ENCODE peak calls at places on chromosomes 16 and 17, in ten cellular contexts. F is fibroblast of mammary gland, N is glutamatergic neuron, B is fibroblast of lung, C is A673, X is transverse colon, M is ascending aorta, U is uterus, O is mammary epithelial cell, L is prostate gland. T is an unnamed sample.

GRCh38 chr17:65190467-65191095 is 53.4 kb downstream of the RGS9 start:
- DNase-seq in F (peak), N (no peak), B (peak), C (no peak), X (no peak), M (no peak), U (no peak), O (peak), L (no peak), T (no peak)

GRCh38 chr17:73192219-73192893 is 499 bp upstream of the COG1 start:
- DNase-seq in F (peak), N (peak), B (peak), C (peak), X (peak), M (peak), U (peak), O (peak), L (peak), T (peak)

GRCh38 chr16:152141-153128 is at the start of gene HBZ:
- DNase-seq in F (no peak), N (no peak), B (no peak), C (no peak), X (no peak), M (no peak), U (no peak), O (no peak), L (no peak), T (no peak)

GRCh38 chr16:85077576-85078125 is 34.6 kb downstream of the CIBAR2 start:
- DNase-seq in F (no peak), N (no peak), B (no peak), C (no peak), X (no peak), M (no peak), U (no peak), O (no peak), L (no peak), T (no peak)

GRCh38 chr16:569445-570254 is at the start of gene PIGQ:
- DNase-seq in F (peak), N (peak), B (peak), C (peak), X (peak), M (peak), U (peak), O (peak), L (peak), T (no peak)

GRCh38 chr17:48577946-48578615 is at the start of gene HOXB4:
- DNase-seq in F (peak), N (peak), B (peak), C (peak), X (peak), M (peak), U (peak), O (peak), L (no peak), T (peak)

GRCh38 chr16:81608515-81609209 is 164.1 kb downstream of the CMIP start:
- DNase-seq in F (peak), N (no peak), B (peak), C (no peak), X (no peak), M (peak), U (no peak), O (peak), L (no peak), T (no peak)

GRCh38 chr16:991759-992158 is 10.2 kb downstream of the SOX8 start:
- DNase-seq in F (no peak), N (no peak), B (no peak), C (no peak), X (no peak), M (no peak), U (no peak), O (no peak), L (no peak), T (no peak)

GRCh38 chr17:65013613-65014391 is 42.7 kb downstream of the GNA13 start:
- DNase-seq in F (peak), N (no peak), B (peak), C (no peak), X (no peak), M (no peak), U (peak), O (peak), L (no peak), T (no peak)

GRCh38 chr17:45955326-45955725 is 43.7 kb upstream of the STH start:
- DNase-seq in F (no peak), N (no peak), B (no peak), C (no peak), X (no peak), M (no peak), U (no peak), O (no peak), L (no peak), T (no peak)

GRCh38 chr16:1420540-1421205 is at the start of gene UQCC4:
- DNase-seq in F (peak), N (peak), B (peak), C (peak), X (peak), M (peak), U (peak), O (peak), L (peak), T (peak)

GRCh38 chr17:68356520-68356919 is 65.2 kb downstream of the ARSG start:
- DNase-seq in F (no peak), N (no peak), B (no peak), C (no peak), X (peak), M (no peak), U (no peak), O (no peak), L (no peak), T (no peak)

GRCh38 chr16:62967606-62968005 is 931.4 kb upstream of the CDH8 start:
- DNase-seq in F (no peak), N (no peak), B (no peak), C (no peak), X (no peak), M (no peak), U (no peak), O (no peak), L (no peak), T (no peak)

GRCh38 chr16:5031601-5032000 is 2.1 kb downstream of the NAGPA start:
- DNase-seq in F (peak), N (no peak), B (no peak), C (no peak), X (no peak), M (no peak), U (no peak), O (no peak), L (no peak), T (no peak)

GRCh38 chr17:73462830-73463229 is 151.0 kb upstream of the CDC42EP4 start:
- DNase-seq in F (no peak), N (no peak), B (no peak), C (no peak), X (no peak), M (no peak), U (no peak), O (no peak), L (no peak), T (no peak)

GRCh38 chr16:81483064-81483969 is 38.7 kb downstream of the CMIP start:
- DNase-seq in F (peak), N (no peak), B (peak), C (no peak), X (no peak), M (no peak), U (no peak), O (no peak), L (no peak), T (no peak)

GRCh38 chr17:50785942-50786570 is 18.7 kb upstream of the ANKRD40CL start:
- DNase-seq in F (peak), N (no peak), B (peak), C (no peak), X (no peak), M (no peak), U (peak), O (peak), L (peak), T (no peak)

GRCh38 chr16:85187002-85187401 is 74.7 kb upstream of the CIBAR2 start:
- DNase-seq in F (peak), N (no peak), B (peak), C (no peak), X (no peak), M (peak), U (no peak), O (no peak), L (no peak), T (no peak)

GRCh38 chr17:75526555-75527270 is 1.2 kb downstream of the LLGL2 start:
- DNase-seq in F (no peak), N (no peak), B (no peak), C (no peak), X (peak), M (no peak), U (no peak), O (no peak), L (no peak), T (no peak)

GRCh38 chr16:89113661-89114060 is 20.0 kb downstream of the ACSF3 start:
- DNase-seq in F (no peak), N (peak), B (no peak), C (no peak), X (no peak), M (no peak), U (no peak), O (no peak), L (no peak), T (no peak)

GRCh38 chr17:80362428-80363119 is 52.4 kb upstream of the ENDOV start:
- DNase-seq in F (peak), N (no peak), B (peak), C (no peak), X (no peak), M (no peak), U (peak), O (no peak), L (no peak), T (no peak)

GRCh38 chr17:42103221-42103954 is 5.1 kb upstream of the ZNF385C start:
- DNase-seq in F (no peak), N (no peak), B (no peak), C (no peak), X (no peak), M (no peak), U (no peak), O (no peak), L (no peak), T (no peak)

GRCh38 chr16:932831-933330 is 37.9 kb downstream of the LMF1 start:
- DNase-seq in F (no peak), N (no peak), B (no peak), C (no peak), X (no peak), M (no peak), U (no peak), O (no peak), L (no peak), T (no peak)

GRCh38 chr16:89502319-89502843 is 5.8 kb upstream of the SPG7 start:
- DNase-seq in F (no peak), N (no peak), B (no peak), C (no peak), X (peak), M (no peak), U (no peak), O (peak), L (peak), T (no peak)

GRCh38 chr17:78852709-78853111 is 12.1 kb upstream of the USP36 start:
- DNase-seq in F (peak), N (no peak), B (peak), C (no peak), X (no peak), M (no peak), U (no peak), O (no peak), L (no peak), T (no peak)
- TF ChIP-seq CTCF in F (peak), N (no peak), B (peak), C (no peak), X (no peak), M (no peak), U (no peak), O (no peak), L (no peak), T (no peak)

GRCh38 chr16:58755989-58756649 is 22.0 kb upstream of the GOT2 start:
- DNase-seq in F (peak), N (peak), B (peak), C (peak), X (peak), M (peak), U (peak), O (peak), L (peak), T (peak)
- TF ChIP-seq CTCF in F (peak), N (no peak), B (peak), C (peak), X (peak), M (peak), U (peak), O (peak), L (peak), T (no peak)

DNA sequence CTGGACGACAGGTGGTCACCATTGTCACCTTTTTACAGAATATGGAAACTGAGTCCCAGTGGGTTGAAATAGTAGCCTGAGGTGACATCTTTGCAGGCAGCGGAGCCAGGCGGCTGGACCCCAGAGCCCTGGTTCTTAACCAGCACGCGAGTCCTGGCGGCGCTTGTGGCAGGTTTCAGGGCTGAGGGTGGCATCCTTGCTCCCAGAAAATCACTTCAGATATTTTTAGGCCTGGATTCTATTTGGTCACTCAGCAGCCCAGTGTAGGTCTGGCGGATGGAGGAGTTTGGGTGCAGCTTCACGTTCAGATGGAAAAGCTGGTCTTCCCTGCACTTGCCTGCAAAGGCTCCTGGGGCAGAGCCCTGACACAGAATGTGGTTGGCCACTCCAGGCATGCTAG is 354.0 kb downstream of the SNX29 start:
- DNase-seq in F (no peak), N (no peak), B (no peak), C (no peak), X (no peak), M (no peak), U (no peak), O (no peak), L (no peak), T (no peak)
- TF ChIP-seq CTCF in F (no peak), N (no peak), B (no peak), C (no peak), X (no peak), M (no peak), U (no peak), O (no peak), L (no peak), T (no peak)

GRCh38 chr17:40253565-40253964 is 34.1 kb upstream of the CDC6 start:
- DNase-seq in F (no peak), N (no peak), B (no peak), C (no peak), X (no peak), M (no peak), U (no peak), O (no peak), L (no peak), T (no peak)
- TF ChIP-seq CTCF in F (no peak), N (no peak), B (no peak), C (no peak), X (no peak), M (no peak), U (no peak), O (no peak), L (no peak), T (no peak)

DNA sequence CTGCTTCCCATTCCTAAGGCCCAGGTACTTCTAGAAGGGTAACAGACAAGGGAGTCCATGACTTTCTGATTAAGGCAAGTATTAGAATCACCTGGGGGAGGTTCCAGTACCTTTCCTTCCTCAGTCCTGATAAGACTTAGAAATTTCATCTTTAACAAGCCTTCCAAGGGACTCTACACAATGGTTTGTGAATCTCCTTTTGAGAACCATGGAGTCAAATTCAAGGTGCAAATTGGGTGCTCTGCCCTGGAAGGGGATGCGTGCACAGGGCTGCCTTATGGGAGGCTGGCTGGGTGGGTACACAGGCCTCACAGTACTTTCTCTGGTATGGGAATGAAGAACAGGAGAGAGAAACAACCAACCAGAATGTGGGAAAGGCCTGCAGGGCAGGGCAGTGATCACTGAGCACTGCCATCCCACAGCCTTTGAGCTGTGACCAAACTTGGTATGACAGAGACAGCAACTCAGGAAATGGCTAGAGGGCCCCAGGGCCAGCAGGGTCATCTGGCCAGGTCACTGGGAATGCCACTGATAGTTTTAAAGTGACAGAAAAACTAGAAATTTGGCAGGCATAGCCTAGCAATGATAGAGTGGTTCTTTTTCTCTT is 3.6 kb upstream of the TMIGD1 start:
- DNase-seq in F (no peak), N (no peak), B (no peak), C (no peak), X (no peak), M (no peak), U (no peak), O (no peak), L (no peak), T (no peak)
- TF ChIP-seq CTCF in F (no peak), N (no peak), B (no peak), C (no peak), X (no peak), M (no peak), U (no peak), O (no peak), L (no peak), T (no peak)

DNA sequence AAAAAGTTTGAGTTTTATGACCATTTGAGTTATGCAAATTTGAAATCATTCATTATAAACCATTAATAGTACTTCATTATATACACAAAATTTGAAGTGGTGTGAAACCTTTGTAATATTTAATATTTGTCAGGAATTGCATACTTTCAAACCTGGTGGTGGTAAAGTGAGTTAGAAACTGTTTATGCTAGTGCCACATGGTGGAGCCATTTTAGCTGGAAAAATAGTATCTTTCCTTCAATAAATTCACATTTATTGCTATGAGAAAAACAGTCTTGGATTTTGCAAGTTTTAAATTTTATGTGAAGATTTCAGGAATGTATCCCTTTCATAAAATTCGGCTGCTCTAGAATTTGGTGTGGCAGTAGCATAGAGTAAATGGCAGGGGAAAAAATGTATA is 7.3 kb upstream of the BLMH start:
- DNase-seq in F (peak), N (no peak), B (peak), C (no peak), X (no peak), M (no peak), U (no peak), O (no peak), L (no peak), T (no peak)
- TF ChIP-seq CTCF in F (peak), N (no peak), B (peak), C (peak), X (peak), M (no peak), U (no peak), O (peak), L (no peak), T (no peak)

GRCh38 chr16:83066011-83066410 is 439.2 kb downstream of the CDH13 start:
- DNase-seq in F (no peak), N (no peak), B (no peak), C (no peak), X (no peak), M (no peak), U (no peak), O (no peak), L (no peak), T (no peak)

GRCh38 chr16:83070416-83071199 is 443.8 kb downstream of the CDH13 start:
- DNase-seq in F (no peak), N (no peak), B (no peak), C (no peak), X (no peak), M (no peak), U (peak), O (no peak), L (no peak), T (no peak)

GRCh38 chr16:83066881-83067280 is 440.1 kb downstream of the CDH13 start:
- DNase-seq in F (no peak), N (no peak), B (no peak), C (no peak), X (no peak), M (no peak), U (no peak), O (no peak), L (no peak), T (no peak)

GRCh38 chr16:83068686-83069085 is 441.9 kb downstream of the CDH13 start:
- DNase-seq in F (peak), N (no peak), B (peak), C (peak), X (no peak), M (no peak), U (no peak), O (no peak), L (no peak), T (no peak)
- TF ChIP-seq CTCF in F (peak), N (no peak), B (peak), C (peak), X (peak), M (peak), U (no peak), O (no peak), L (no peak), T (no peak)

DNA sequence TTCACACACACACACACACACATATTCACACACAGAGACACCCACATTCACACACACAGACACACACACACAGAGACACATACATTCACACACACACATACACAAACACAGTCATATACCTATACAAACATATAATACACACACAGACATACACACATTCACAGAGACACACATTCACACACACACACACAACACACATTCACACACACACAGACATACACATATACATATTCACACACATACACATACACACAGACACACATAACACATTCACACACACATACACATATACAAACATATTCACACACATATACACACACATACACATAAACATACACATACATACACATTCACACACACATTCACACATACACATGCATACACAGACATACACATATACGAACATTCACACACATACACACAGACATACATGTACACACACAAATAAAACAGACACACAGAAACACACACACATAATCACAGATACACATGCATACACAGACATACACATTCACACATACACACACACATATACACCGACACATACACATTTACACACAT is 7.9 kb downstream of the PRCD start:
- DNase-seq in F (no peak), N (no peak), B (no peak), C (no peak), X (no peak), M (no peak), U (no peak), O (no peak), L (no peak), T (no peak)
- TF ChIP-seq CTCF in F (no peak), N (peak), B (no peak), C (no peak), X (no peak), M (no peak), U (no peak), O (no peak), L (no peak), T (no peak)

DNA sequence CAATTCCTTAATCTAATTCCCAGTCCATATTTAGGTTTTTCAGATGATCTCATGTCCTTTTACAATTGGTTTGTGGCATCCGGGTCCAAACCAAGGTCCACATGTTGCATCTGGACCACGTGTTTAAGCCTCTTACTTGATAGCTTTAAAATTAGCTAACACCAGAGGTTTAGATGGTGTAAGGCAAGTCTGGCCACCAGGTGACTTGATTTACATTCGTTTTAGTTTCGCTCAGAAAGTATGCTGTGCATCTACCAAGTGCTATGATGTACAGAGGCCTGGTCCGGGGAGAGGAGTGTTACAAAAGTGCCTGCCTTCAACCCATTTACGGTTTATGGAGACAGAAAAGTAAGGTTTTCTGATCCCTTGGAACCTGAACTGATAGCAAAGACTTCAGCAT is 878 bp upstream of the DNAJA2 start:
- DNase-seq in F (peak), N (no peak), B (peak), C (peak), X (no peak), M (no peak), U (no peak), O (no peak), L (no peak), T (no peak)
- TF ChIP-seq CTCF in F (no peak), N (no peak), B (no peak), C (no peak), X (peak), M (no peak), U (no peak), O (peak), L (no peak), T (no peak)

DNA sequence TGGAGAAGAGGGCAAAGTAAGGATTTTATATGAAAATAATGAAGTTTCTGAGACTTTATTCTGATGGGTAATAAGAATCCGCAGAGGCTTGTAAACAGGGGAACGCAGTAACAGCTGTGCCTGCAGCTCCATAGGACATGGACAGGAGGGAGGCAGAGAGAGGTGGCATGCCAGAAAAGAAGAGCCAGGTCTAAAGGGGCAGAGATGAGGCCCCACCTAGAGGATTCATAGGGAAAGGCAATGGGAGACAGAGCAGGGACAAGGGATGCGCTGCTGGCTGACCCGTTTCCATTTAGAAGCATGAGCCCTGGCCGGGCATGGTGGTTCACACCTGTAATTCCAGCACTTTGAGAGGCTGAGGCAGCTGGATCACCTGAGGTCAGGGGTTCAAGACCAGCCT is 340.3 kb upstream of the CDH5 start:
- DNase-seq in F (peak), N (no peak), B (no peak), C (peak), X (no peak), M (no peak), U (no peak), O (no peak), L (peak), T (no peak)
- TF ChIP-seq CTCF in F (peak), N (no peak), B (no peak), C (peak), X (no peak), M (peak), U (no peak), O (peak), L (peak), T (no peak)

T was measured in mesothelial cell of epicardium.